ENCODE peak calls at places on chromosomes 16 and 17, in four cellular contexts. One of them, this sample, is unnamed.

GRCh38 chr17:76447931-76448652 is 4.9 kb downstream of the UBE2O start:
- DNase-seq in IMR-90: peak
- DNase-seq in mesenchymal stem cell: peak
- DNase-seq in neuronal stem cell: no peak
- DNase-seq in this sample: no peak

GRCh38 chr16:80253741-80254140 is 287.1 kb upstream of the DYNLRB2 start:
- DNase-seq in neuronal stem cell: no peak
- DNase-seq in IMR-90: no peak
- DNase-seq in mesenchymal stem cell: no peak
- DNase-seq in this sample: no peak

GRCh38 chr17:42312285-42313130 is 24.2 kb downstream of the STAT5A start:
- DNase-seq in IMR-90: peak
- DNase-seq in neuronal stem cell: peak
- DNase-seq in mesenchymal stem cell: peak
- DNase-seq in this sample: peak

GRCh38 chr16:20675488-20676267 is 21.8 kb downstream of the ACSM1 start:
- DNase-seq in neuronal stem cell: no peak
- DNase-seq in IMR-90: no peak
- DNase-seq in mesenchymal stem cell: no peak
- DNase-seq in this sample: peak

GRCh38 chr17:78808106-78808635 is 26.1 kb upstream of the CYTH1 start:
- DNase-seq in IMR-90: peak
- DNase-seq in neuronal stem cell: no peak
- DNase-seq in mesenchymal stem cell: no peak
- DNase-seq in this sample: no peak

GRCh38 chr17:47620503-47621245 is 29.0 kb upstream of the KPNB1 start:
- DNase-seq in neuronal stem cell: no peak
- DNase-seq in IMR-90: no peak
- DNase-seq in mesenchymal stem cell: no peak
- DNase-seq in this sample: no peak

GRCh38 chr17:76492989-76493501 is 8.2 kb downstream of the RHBDF2 start:
- DNase-seq in neuronal stem cell: no peak
- DNase-seq in IMR-90: peak
- DNase-seq in mesenchymal stem cell: peak
- DNase-seq in this sample: peak

GRCh38 chr17:50129303-50129945 is 536 bp downstream of the SAMD14 start:
- DNase-seq in mesenchymal stem cell: peak
- DNase-seq in neuronal stem cell: no peak
- DNase-seq in IMR-90: peak
- DNase-seq in this sample: no peak

GRCh38 chr16:19290860-19291259 is 5.3 kb downstream of the CLEC19A start:
- DNase-seq in neuronal stem cell: peak
- DNase-seq in IMR-90: no peak
- DNase-seq in mesenchymal stem cell: no peak
- DNase-seq in this sample: no peak

GRCh38 chr16:57123216-57123968 is 31.0 kb downstream of the CPNE2 start:
- DNase-seq in neuronal stem cell: no peak
- DNase-seq in mesenchymal stem cell: no peak
- DNase-seq in IMR-90: no peak
- DNase-seq in this sample: no peak
- H3K14ac ChIP-seq in neuronal stem cell: peak
- H3K14ac ChIP-seq in mesenchymal stem cell: peak
- H3K14ac ChIP-seq in IMR-90: no peak
- H3K14ac ChIP-seq in this sample: no peak

GRCh38 chr17:3002538-3003301 is 60.7 kb downstream of the OR1D5 start:
- DNase-seq in IMR-90: no peak
- DNase-seq in mesenchymal stem cell: no peak
- DNase-seq in neuronal stem cell: no peak
- DNase-seq in this sample: no peak
- H3K14ac ChIP-seq in IMR-90: no peak
- H3K14ac ChIP-seq in mesenchymal stem cell: no peak
- H3K14ac ChIP-seq in neuronal stem cell: peak
- H3K14ac ChIP-seq in this sample: no peak

GRCh38 chr17:40493697-40494096 is 7.7 kb downstream of the TNS4 start:
- DNase-seq in mesenchymal stem cell: no peak
- DNase-seq in IMR-90: no peak
- DNase-seq in neuronal stem cell: no peak
- DNase-seq in this sample: no peak

GRCh38 chr17:40490982-40491381 is 10.4 kb downstream of the TNS4 start:
- DNase-seq in neuronal stem cell: no peak
- DNase-seq in mesenchymal stem cell: no peak
- DNase-seq in IMR-90: no peak
- DNase-seq in this sample: no peak

GRCh38 chr17:40487371-40488020 is 13.9 kb downstream of the TNS4 start:
- DNase-seq in IMR-90: no peak
- DNase-seq in neuronal stem cell: no peak
- DNase-seq in mesenchymal stem cell: no peak
- DNase-seq in this sample: no peak

GRCh38 chr17:40491486-40491885 is 9.9 kb downstream of the TNS4 start:
- DNase-seq in IMR-90: no peak
- DNase-seq in neuronal stem cell: no peak
- DNase-seq in mesenchymal stem cell: no peak
- DNase-seq in this sample: no peak

GRCh38 chr17:40490289-40490853 is 11.1 kb downstream of the TNS4 start:
- DNase-seq in neuronal stem cell: no peak
- DNase-seq in mesenchymal stem cell: peak
- DNase-seq in IMR-90: peak
- DNase-seq in this sample: no peak
- H3K14ac ChIP-seq in neuronal stem cell: no peak
- H3K14ac ChIP-seq in mesenchymal stem cell: peak
- H3K14ac ChIP-seq in IMR-90: peak
- H3K14ac ChIP-seq in this sample: no peak

GRCh38 chr17:3907483-3908216 is 8.6 kb downstream of the P2RX1 start:
- DNase-seq in IMR-90: no peak
- DNase-seq in mesenchymal stem cell: no peak
- DNase-seq in neuronal stem cell: no peak
- DNase-seq in this sample: no peak
- H3K14ac ChIP-seq in IMR-90: no peak
- H3K14ac ChIP-seq in mesenchymal stem cell: peak
- H3K14ac ChIP-seq in neuronal stem cell: no peak
- H3K14ac ChIP-seq in this sample: no peak

GRCh38 chr16:51621610-51622009 is 470.5 kb upstream of the SALL1 start:
- DNase-seq in mesenchymal stem cell: peak
- DNase-seq in neuronal stem cell: no peak
- DNase-seq in IMR-90: no peak
- DNase-seq in this sample: no peak

GRCh38 chr16:51629602-51630001 is 478.5 kb upstream of the SALL1 start:
- DNase-seq in mesenchymal stem cell: no peak
- DNase-seq in IMR-90: no peak
- DNase-seq in neuronal stem cell: no peak
- DNase-seq in this sample: no peak

GRCh38 chr16:51630051-51630450 is 479.0 kb upstream of the SALL1 start:
- DNase-seq in neuronal stem cell: no peak
- DNase-seq in mesenchymal stem cell: no peak
- DNase-seq in IMR-90: no peak
- DNase-seq in this sample: no peak

GRCh38 chr16:51624083-51624775 is 473.2 kb upstream of the SALL1 start:
- DNase-seq in neuronal stem cell: no peak
- DNase-seq in mesenchymal stem cell: peak
- DNase-seq in IMR-90: no peak
- DNase-seq in this sample: no peak
- H3K14ac ChIP-seq in neuronal stem cell: no peak
- H3K14ac ChIP-seq in mesenchymal stem cell: peak
- H3K14ac ChIP-seq in IMR-90: no peak
- H3K14ac ChIP-seq in this sample: no peak

GRCh38 chr16:23595951-23596720 is at the start of gene NDUFAB1:
- DNase-seq in mesenchymal stem cell: peak
- DNase-seq in neuronal stem cell: peak
- DNase-seq in IMR-90: peak
- DNase-seq in this sample: peak
- H3K14ac ChIP-seq in mesenchymal stem cell: no peak
- H3K14ac ChIP-seq in neuronal stem cell: peak
- H3K14ac ChIP-seq in IMR-90: peak
- H3K14ac ChIP-seq in this sample: peak

GRCh38 chr17:57849163-57849873 is 526 bp downstream of the MRPS23 start:
- DNase-seq in IMR-90: no peak
- DNase-seq in mesenchymal stem cell: no peak
- DNase-seq in neuronal stem cell: no peak
- DNase-seq in this sample: no peak

GRCh38 chr17:57853695-57854094 is 3.9 kb upstream of the MRPS23 start:
- DNase-seq in IMR-90: no peak
- DNase-seq in mesenchymal stem cell: no peak
- DNase-seq in neuronal stem cell: no peak
- DNase-seq in this sample: no peak

GRCh38 chr17:57852041-57852954 is 2.5 kb upstream of the MRPS23 start:
- DNase-seq in IMR-90: no peak
- DNase-seq in mesenchymal stem cell: no peak
- DNase-seq in neuronal stem cell: no peak
- DNase-seq in this sample: no peak

GRCh38 chr17:57852955-57853328 is 3.1 kb upstream of the MRPS23 start:
- DNase-seq in neuronal stem cell: no peak
- DNase-seq in IMR-90: no peak
- DNase-seq in mesenchymal stem cell: no peak
- DNase-seq in this sample: no peak

DNA sequence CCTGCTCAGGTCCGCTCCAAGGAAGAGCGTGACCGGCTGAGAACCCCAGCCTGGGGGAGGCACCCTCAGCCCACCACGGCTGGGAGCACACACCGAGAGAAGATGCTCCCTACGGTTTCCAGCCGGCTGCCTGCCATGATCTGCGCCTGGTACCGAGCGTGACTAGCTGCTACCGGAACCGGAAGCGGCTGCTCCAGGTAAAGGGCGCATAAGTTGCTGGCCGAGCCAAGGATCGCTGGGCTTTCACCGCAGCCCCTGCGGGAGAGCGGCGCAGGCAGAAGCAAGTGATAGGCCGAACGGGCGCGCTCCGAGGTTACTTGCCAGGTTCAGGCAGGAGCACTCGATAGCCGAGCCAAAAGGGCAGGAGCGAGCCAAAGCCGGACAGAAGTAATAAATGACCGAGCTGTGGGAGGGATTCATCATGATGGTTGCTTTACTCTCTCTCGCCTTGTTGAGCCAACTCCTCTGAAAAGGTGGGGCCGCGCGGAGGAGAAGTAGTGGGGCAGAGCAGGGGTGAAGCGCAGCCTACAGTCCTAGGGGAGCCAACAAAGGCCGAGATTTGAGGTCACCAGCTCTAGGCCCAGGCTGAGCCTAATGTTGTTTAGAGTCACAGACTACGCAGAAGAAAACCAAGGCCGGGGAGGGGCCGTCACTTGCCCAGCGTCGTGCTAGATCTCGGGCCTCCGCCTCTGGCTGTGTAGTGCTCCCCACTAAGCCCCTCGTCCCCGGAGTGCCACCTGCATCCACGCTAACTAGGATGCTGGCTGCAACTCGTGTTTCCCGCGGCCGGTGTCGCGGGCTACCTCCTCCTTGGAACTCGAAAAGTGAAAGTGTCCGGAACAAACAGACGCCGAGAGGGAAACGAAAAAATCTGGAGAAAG is at the start of gene MRPS23:
- DNase-seq in mesenchymal stem cell: peak
- DNase-seq in neuronal stem cell: peak
- DNase-seq in IMR-90: peak
- DNase-seq in this sample: peak
- H3K14ac ChIP-seq in mesenchymal stem cell: peak
- H3K14ac ChIP-seq in neuronal stem cell: peak
- H3K14ac ChIP-seq in IMR-90: peak
- H3K14ac ChIP-seq in this sample: peak

DNA sequence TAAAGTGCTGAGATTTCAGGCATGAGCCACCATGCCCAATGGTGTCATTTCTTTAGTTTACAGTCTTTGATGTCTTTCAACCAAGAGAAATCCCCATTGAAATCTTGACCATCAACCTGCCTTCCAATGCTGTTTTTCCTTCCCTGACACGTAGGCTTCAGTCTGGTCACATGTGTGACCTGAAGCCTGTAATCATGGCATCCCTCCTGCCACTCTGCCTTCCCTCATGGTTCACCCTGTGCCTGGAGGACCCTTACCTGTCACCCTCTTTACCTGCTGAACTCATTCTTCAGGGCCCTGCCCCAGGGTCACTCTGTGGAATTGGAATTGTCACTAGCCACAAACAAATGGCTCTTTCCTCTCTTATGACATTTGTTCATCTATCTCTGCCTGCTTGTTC is 18.1 kb upstream of the ARHGAP23 start:
- DNase-seq in neuronal stem cell: no peak
- DNase-seq in IMR-90: no peak
- DNase-seq in mesenchymal stem cell: no peak
- DNase-seq in this sample: no peak
- H3K14ac ChIP-seq in neuronal stem cell: no peak
- H3K14ac ChIP-seq in IMR-90: no peak
- H3K14ac ChIP-seq in mesenchymal stem cell: no peak
- H3K14ac ChIP-seq in this sample: no peak

GRCh38 chr16:12421688-12422087 is 382.0 kb downstream of the CPPED1 start:
- DNase-seq in IMR-90: no peak
- DNase-seq in mesenchymal stem cell: no peak
- DNase-seq in neuronal stem cell: no peak
- DNase-seq in this sample: no peak

GRCh38 chr16:12426122-12426521 is 377.6 kb downstream of the CPPED1 start:
- DNase-seq in neuronal stem cell: peak
- DNase-seq in IMR-90: peak
- DNase-seq in mesenchymal stem cell: peak
- DNase-seq in this sample: no peak

GRCh38 chr16:12425134-12425941 is 378.3 kb downstream of the CPPED1 start:
- DNase-seq in neuronal stem cell: peak
- DNase-seq in mesenchymal stem cell: no peak
- DNase-seq in IMR-90: no peak
- DNase-seq in this sample: no peak

GRCh38 chr16:12420661-12421209 is 383.0 kb downstream of the CPPED1 start:
- DNase-seq in IMR-90: no peak
- DNase-seq in neuronal stem cell: no peak
- DNase-seq in mesenchymal stem cell: no peak
- DNase-seq in this sample: peak

DNA sequence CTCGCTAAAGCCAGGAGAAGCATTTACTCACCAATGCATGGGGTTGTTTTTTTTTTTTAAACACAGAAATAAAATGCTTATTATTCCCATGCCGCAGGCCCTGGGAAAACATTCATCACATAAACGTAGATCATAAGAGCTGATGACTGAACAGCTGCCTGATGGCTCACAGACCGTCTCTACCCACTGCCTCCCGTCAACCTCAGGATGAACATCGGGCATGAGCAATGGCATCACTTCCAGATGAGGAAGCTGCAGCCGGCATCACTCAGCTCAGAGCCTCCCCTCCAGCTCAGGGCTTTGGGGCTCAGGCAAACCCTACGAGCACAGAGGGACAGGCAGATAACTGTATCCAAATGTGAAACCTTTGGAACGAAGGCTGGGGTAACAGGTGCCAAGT is 380.5 kb downstream of the CPPED1 start:
- DNase-seq in mesenchymal stem cell: no peak
- DNase-seq in neuronal stem cell: no peak
- DNase-seq in IMR-90: no peak
- DNase-seq in this sample: no peak
- H3K14ac ChIP-seq in mesenchymal stem cell: no peak
- H3K14ac ChIP-seq in neuronal stem cell: no peak
- H3K14ac ChIP-seq in IMR-90: no peak
- H3K14ac ChIP-seq in this sample: no peak

This sample was measured in trophoblast cell.